ENCODE peak calls at places on chromosomes 1 and 21, in eight cellular contexts. Q, Z, F, K, T, N, D and U are unnamed samples.

GRCh38 chr1:24413350-24414163 is at the start of gene STPG1:
- DNase-seq in Q (peak; percentile 88), Z (peak; percentile 89), F (peak; percentile 86), K (peak; percentile 76), T (peak; percentile 71), N (peak; percentile 69), D (peak; percentile 88), U (peak; percentile 94)

GRCh38 chr1:39955547-39956539 is 898 bp downstream of the MFSD2A start:
- DNase-seq in Q (peak; percentile 38), Z (no peak), F (no peak), K (no peak), T (no peak), N (no peak), D (no peak), U (peak; percentile 64)

GRCh38 chr1:194512957-194513356 is 1326.5 kb upstream of the B3GALT2 start:
- DNase-seq in Q (no peak), Z (no peak), F (no peak), K (no peak), T (no peak), N (no peak), D (no peak), U (no peak)

GRCh38 chr21:43609501-43610340 is 49.6 kb downstream of the HSF2BP start:
- DNase-seq in Q (peak; percentile 84), Z (peak; percentile 80), F (peak; percentile 58), K (no peak), T (peak; percentile 45), N (no peak), D (peak; percentile 41), U (no peak)

GRCh38 chr1:185636848-185637247 is 97.3 kb upstream of the HMCN1 start:
- DNase-seq in Q (no peak), Z (no peak), F (no peak), K (no peak), T (no peak), N (no peak), D (no peak), U (no peak)

GRCh38 chr1:244851546-244852231 is 12.7 kb downstream of the HNRNPU start:
- DNase-seq in Q (no peak), Z (no peak), F (no peak), K (no peak), T (no peak), N (no peak), D (no peak), U (no peak)

GRCh38 chr1:240492832-240493440 is 119.0 kb downstream of the GREM2 start:
- DNase-seq in Q (no peak), Z (no peak), F (no peak), K (no peak), T (no peak), N (no peak), D (no peak), U (peak; percentile 93)

GRCh38 chr1:74113333-74113732 is 84.6 kb downstream of the LRRIQ3 start:
- DNase-seq in Q (no peak), Z (no peak), F (no peak), K (no peak), T (no peak), N (no peak), D (no peak), U (no peak)

GRCh38 chr1:106055900-106056299 is 1000.6 kb upstream of the PRMT6 start:
- DNase-seq in Q (no peak), Z (no peak), F (no peak), K (no peak), T (peak; percentile 6), N (no peak), D (no peak), U (no peak)

GRCh38 chr1:84682047-84682446 is 8.2 kb downstream of the SSX2IP start:
- DNase-seq in Q (no peak), Z (no peak), F (no peak), K (no peak), T (no peak), N (no peak), D (no peak), U (no peak)

GRCh38 chr1:90922996-90923395 is 98.8 kb downstream of the ZNF644 start:
- DNase-seq in Q (no peak), Z (no peak), F (no peak), K (no peak), T (no peak), N (no peak), D (no peak), U (no peak)

GRCh38 chr1:182603646-182604127 is 502 bp downstream of the RGS16 start:
- DNase-seq in Q (no peak), Z (no peak), F (no peak), K (no peak), T (no peak), N (no peak), D (no peak), U (no peak)

GRCh38 chr21:42007541-42007940 is 2.6 kb downstream of the ZBTB21 start:
- DNase-seq in Q (no peak), Z (no peak), F (no peak), K (no peak), T (no peak), N (no peak), D (no peak), U (no peak)

GRCh38 chr21:42006765-42007164 is 3.4 kb downstream of the ZBTB21 start:
- DNase-seq in Q (no peak), Z (no peak), F (no peak), K (no peak), T (no peak), N (no peak), D (no peak), U (no peak)

GRCh38 chr21:42009831-42010506 is at the start of gene ZBTB21:
- DNase-seq in Q (peak; percentile 99), Z (peak; percentile 98), F (peak; percentile 98), K (peak; percentile 98), T (peak; percentile 99), N (peak; percentile 90), D (peak; percentile 98), U (peak; percentile 99)

GRCh38 chr21:42010507-42011493 is 640 bp upstream of the ZBTB21 start:
- DNase-seq in Q (no peak), Z (no peak), F (peak; percentile 42), K (no peak), T (no peak), N (no peak), D (peak; percentile 56), U (peak; percentile 60)

GRCh38 chr21:42009018-42009830 is 936 bp downstream of the ZBTB21 start:
- DNase-seq in Q (peak; percentile 52), Z (no peak), F (no peak), K (peak; percentile 43), T (peak; percentile 45), N (no peak), D (peak; percentile 51), U (peak; percentile 78)
- TF ChIP-seq CTCF in Q (peak; percentile 6), Z (no peak), F (no peak), K (peak; percentile 54), T (no peak), N (peak; percentile 40), D (no peak), U (peak; percentile 46)

DNA sequence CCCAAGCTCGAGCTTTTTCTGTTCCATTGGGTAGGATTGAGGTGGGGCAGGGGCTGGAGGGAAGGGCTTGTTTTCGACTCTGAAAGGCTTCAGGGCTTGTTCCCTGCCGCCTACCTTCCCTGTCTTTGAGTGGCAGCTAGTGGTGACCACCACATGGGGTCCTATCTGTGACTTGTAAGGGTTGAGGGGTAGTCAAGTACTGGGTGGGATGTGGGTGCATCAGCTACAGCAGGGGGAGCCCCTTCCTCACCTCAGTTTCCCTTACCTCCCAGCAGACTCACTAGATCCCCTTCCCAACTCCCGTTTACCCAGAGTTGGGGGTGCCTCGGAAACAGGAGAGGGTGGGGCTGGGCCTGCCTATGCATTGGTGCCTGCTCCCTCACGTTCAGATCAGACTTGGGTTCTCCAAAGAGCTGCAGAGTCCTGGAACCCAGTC is 5.9 kb downstream of the FOXO6 start:
- DNase-seq in Q (no peak), Z (no peak), F (no peak), K (no peak), T (no peak), N (no peak), D (no peak), U (no peak)
- H3K4me1 ChIP-seq in Q (peaks cover 24% of the 10 kb centered on the region), Z (peaks cover 17% of the 10 kb centered on the region), F (peaks cover 9% of the 10 kb centered on the region), K (peaks cover 65% of the 10 kb centered on the region), T (peaks cover 56% of the 10 kb centered on the region), N (peaks cover 3% of the 10 kb centered on the region), D (peaks cover 11% of the 10 kb centered on the region), U (peaks cover 7% of the 10 kb centered on the region)

GRCh38 chr1:145849356-145850165 is 4.1 kb downstream of the NUDT17 start:
- DNase-seq in Q (no peak), Z (no peak), F (peak; percentile 49), K (no peak), T (no peak), N (no peak), D (no peak), U (peak; percentile 55)
- TF ChIP-seq CTCF in Q (no peak), Z (no peak), F (no peak), K (peak; percentile 33), T (no peak), N (peak; percentile 44), D (no peak), U (peak; percentile 74)

GRCh38 chr1:205329719-205330118 is 8.2 kb upstream of the NUAK2 start:
- DNase-seq in Q (no peak), Z (no peak), F (no peak), K (no peak), T (no peak), N (no peak), D (no peak), U (no peak)
- H3K4me1 ChIP-seq in Q (no peaks in the 10 kb centered on the region), Z (no peaks in the 10 kb centered on the region), F (no peaks in the 10 kb centered on the region), K (peaks cover 16% of the 10 kb centered on the region), T (peaks cover 8% of the 10 kb centered on the region), N (peaks cover 7% of the 10 kb centered on the region), D (peaks cover 6% of the 10 kb centered on the region), U (peaks cover 7% of the 10 kb centered on the region)